ENCODE peak calls at places on chromosomes 12 and 14, in six cellular contexts. C is suprapubic skin; Q is activated T-cell treated with anti-CD3 and anti-CD28 coated beads for 1 hour; N is DMS53; E is globus pallidus; L is stimulated activated CD8-positive, alpha-beta memory T cell treated with anti-CD3 and anti-CD28 coated beads, Interleukin-15, amount 100 ng/mL, for 1 hour. I is an unnamed sample.

GRCh38 chr14:96497586-96497985 is 4.6 kb upstream of the PAPOLA start:
- DNase-seq in E (no peak), Q (no peak), C (no peak), N (no peak), L (no peak), I (no peak)

GRCh38 chr12:25518512-25518911 is 34.6 kb downstream of the LMNTD1 start:
- DNase-seq in N (peak; percentile 65), Q (no peak), L (no peak), C (no peak), E (no peak), I (no peak)

GRCh38 chr14:20412422-20412821 is 879 bp downstream of the TEP1 start:
- DNase-seq in C (no peak), E (no peak), Q (no peak), L (no peak), N (no peak), I (peak; percentile 16)

GRCh38 chr14:100525615-100526014 is 61.6 kb downstream of the BEGAIN start:
- DNase-seq in E (no peak), L (no peak), C (peak; percentile 26), N (no peak), Q (no peak), I (no peak)

GRCh38 chr14:61889914-61890351 is 127.7 kb downstream of the SNAPC1 start:
- DNase-seq in L (no peak), Q (no peak), C (no peak), E (peak; percentile 11), N (no peak), I (peak; percentile 30)

GRCh38 chr14:25017562-25017961 is 32.4 kb downstream of the STXBP6 start:
- DNase-seq in E (no peak), L (no peak), Q (no peak), C (no peak), N (no peak), I (no peak)

GRCh38 chr14:65470404-65470880 is 57.9 kb downstream of the FUT8 start:
- DNase-seq in L (no peak), N (no peak), C (no peak), Q (no peak), E (no peak), I (peak; percentile 36)

GRCh38 chr12:46468813-46469212 is 96.2 kb upstream of the SLC38A2 start:
- DNase-seq in E (no peak), N (no peak), Q (no peak), C (no peak), L (no peak), I (no peak)

GRCh38 chr12:89305373-89305772 is 46.9 kb downstream of the DUSP6 start:
- DNase-seq in Q (no peak), E (no peak), L (no peak), C (no peak), N (peak; percentile 35), I (no peak)